ENCODE peak calls at places on chromosomes 11 and 22, in five cellular contexts. S is B cell; P is LNCaP clone FGC; J is fibroblast of pulmonary artery; V is CD8-positive, alpha-beta T cell. G is an unnamed sample.

GRCh38 chr22:36365020-36365411 is 22.8 kb downstream of the MYH9 start:
- DNase-seq in S (peak; percentile 77), P (no peak), J (peak; percentile 97), V (peak; percentile 76), G (peak; percentile 76)

GRCh38 chr11:68364581-68364980 is 52.2 kb downstream of the LRP5 start:
- DNase-seq in S (no peak), P (no peak), J (no peak), V (no peak), G (no peak)

GRCh38 chr11:14645247-14645912 is 1.8 kb downstream of the PDE3B start:
- DNase-seq in S (no peak), P (no peak), J (peak; percentile 20), V (no peak), G (no peak)

GRCh38 chr11:95499516-95500135 is 268.6 kb upstream of the SESN3 start:
- DNase-seq in S (no peak), P (no peak), J (peak; percentile 12), V (no peak), G (no peak)

GRCh38 chr11:17743808-17744119 is 9.2 kb downstream of the KCNC1 start:
- DNase-seq in S (no peak), P (no peak), J (peak; percentile 9), V (no peak), G (no peak)

GRCh38 chr11:35085766-35086165 is 53.2 kb upstream of the CD44 start:
- DNase-seq in S (no peak), P (no peak), J (peak; percentile 56), V (no peak), G (no peak)

GRCh38 chr11:131534611-131535010 is 164.2 kb downstream of the NTM start:
- DNase-seq in S (no peak), P (no peak), J (no peak), V (no peak), G (no peak)

GRCh38 chr22:46047841-46048595 is 71.1 kb upstream of the WNT7B start:
- DNase-seq in S (no peak), P (no peak), J (no peak), V (no peak), G (no peak)

GRCh38 chr11:130452941-130453340 is 4.5 kb downstream of the ADAMTS15 start:
- DNase-seq in S (no peak), P (no peak), J (no peak), V (no peak), G (no peak)

GRCh38 chr11:121881806-121882205 is 234.2 kb downstream of the BLID start:
- DNase-seq in S (no peak), P (no peak), J (peak; percentile 43), V (no peak), G (no peak)

GRCh38 chr22:44204937-44205712 is 24.4 kb downstream of the PARVG start:
- DNase-seq in S (peak; percentile 71), P (no peak), J (no peak), V (no peak), G (no peak)

GRCh38 chr11:8268530-8269461 is 5.1 kb upstream of the LMO1 start:
- DNase-seq in S (peak; percentile 11), P (no peak), J (no peak), V (no peak), G (no peak)

GRCh38 chr22:38109391-38110000 is 988 bp downstream of the BAIAP2L2 start:
- DNase-seq in S (no peak), P (no peak), J (no peak), V (no peak), G (no peak)

GRCh38 chr11:32334822-32335221 is 100.5 kb downstream of the WT1 start:
- DNase-seq in S (no peak), P (no peak), J (no peak), V (no peak), G (no peak)
- TF ChIP-seq CTCF in S (no peak), P (no peak), J (peak; percentile 17), V (no peak), G (no peak)

GRCh38 chr22:50277761-50278160 is 7.6 kb upstream of the MAPK11 start:
- DNase-seq in S (no peak), P (no peak), J (no peak), V (no peak), G (no peak)

GRCh38 chr22:50275181-50276055 is 5.2 kb upstream of the MAPK11 start:
- DNase-seq in S (no peak), P (no peak), J (no peak), V (no peak), G (no peak)

GRCh38 chr22:50274311-50274710 is 4.1 kb upstream of the MAPK11 start:
- DNase-seq in S (peak; percentile 58), P (no peak), J (peak; percentile 67), V (no peak), G (peak; percentile 22)

GRCh38 chr22:50278461-50278860 is 8.3 kb upstream of the MAPK11 start:
- DNase-seq in S (no peak), P (no peak), J (no peak), V (no peak), G (no peak)

DNA sequence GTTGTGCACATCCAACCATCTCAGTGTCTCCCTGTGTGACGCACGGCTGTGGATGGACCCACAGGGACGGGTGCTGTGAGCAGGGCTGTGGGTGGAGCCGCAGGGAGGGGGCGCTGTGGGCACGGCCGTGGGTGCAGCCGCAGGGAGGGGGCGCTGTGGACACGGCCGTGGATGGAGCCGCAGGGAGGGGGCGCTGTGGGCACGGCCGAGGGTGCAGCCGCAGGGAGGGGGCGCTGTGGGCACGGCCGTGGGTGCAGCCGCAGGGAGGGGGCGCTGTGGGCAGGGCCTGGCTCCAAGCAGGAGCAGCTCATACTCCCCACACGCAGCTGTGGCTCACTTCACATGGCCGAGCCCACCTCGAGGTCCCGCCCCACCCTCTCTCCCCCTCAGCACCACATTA is 6.0 kb upstream of the MAPK11 start:
- DNase-seq in S (no peak), P (no peak), J (peak; percentile 67), V (no peak), G (peak; percentile 11)
- TF ChIP-seq CTCF in S (peak; percentile 64), P (peak; percentile 60), J (no peak), V (peak; percentile 41), G (no peak)

DNA sequence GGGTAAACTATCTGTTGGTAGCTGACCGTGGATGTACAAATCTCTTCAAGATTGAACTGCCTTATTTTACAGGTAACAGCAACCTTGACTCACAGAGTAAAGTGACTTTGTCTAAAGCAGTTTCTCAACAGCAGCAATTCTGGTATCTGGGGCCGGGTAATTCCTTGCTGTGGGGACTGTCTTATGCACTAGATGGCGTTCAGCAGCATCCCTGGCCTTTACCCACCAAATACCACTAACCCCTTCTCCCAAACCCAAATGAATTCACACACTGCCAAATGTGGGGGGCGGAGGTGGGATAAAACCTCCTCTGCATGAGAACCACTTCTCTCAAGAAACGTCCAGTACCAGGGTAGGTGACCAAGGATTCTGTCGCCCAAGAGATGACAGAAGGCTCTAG is 1.7 kb upstream of the INCENP start:
- DNase-seq in S (no peak), P (no peak), J (peak; percentile 22), V (no peak), G (no peak)
- TF ChIP-seq CTCF in S (no peak), P (no peak), J (peak; percentile 34), V (no peak), G (no peak)

GRCh38 chr11:101880208-101880607 is 34.6 kb upstream of the CEP126 start:
- DNase-seq in S (no peak), P (peak; percentile 30), J (peak; percentile 86), V (no peak), G (no peak)
- TF ChIP-seq CTCF in S (peak; percentile 33), P (peak; percentile 37), J (peak; percentile 65), V (no peak), G (no peak)

GRCh38 chr22:18970180-18970947 is 34.3 kb upstream of the PRODH start:
- DNase-seq in S (no peak), P (no peak), J (no peak), V (no peak), G (no peak)
- TF ChIP-seq CTCF in S (no peak), P (no peak), J (no peak), V (no peak), G (no peak)

GRCh38 chr11:81705283-81705682 is 1028.4 kb downstream of the FAM181B start:
- DNase-seq in S (no peak), P (no peak), J (no peak), V (no peak), G (no peak)

DNA sequence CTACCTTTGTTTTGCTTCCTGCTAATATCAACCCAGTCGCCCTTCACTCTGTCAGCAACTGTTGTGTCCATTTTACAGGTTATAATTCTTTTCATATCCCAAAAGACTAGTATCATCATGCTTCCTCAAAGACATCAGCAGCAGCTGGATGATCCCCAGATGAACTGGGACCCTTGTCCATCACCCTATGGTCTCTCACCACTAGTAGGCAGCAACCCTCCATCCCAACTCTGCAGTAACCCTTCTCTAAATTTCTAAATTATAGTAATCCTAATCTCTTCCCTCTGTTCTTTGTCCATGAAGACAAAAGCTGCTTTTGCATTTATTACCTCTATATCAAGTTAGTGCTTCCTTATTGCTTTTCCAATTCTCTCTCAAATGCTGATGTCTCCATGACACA is 1025.8 kb downstream of the FAM181B start:
- DNase-seq in S (no peak), P (no peak), J (no peak), V (no peak), G (no peak)
- TF ChIP-seq CTCF in S (peak; percentile 13), P (peak; percentile 16), J (no peak), V (no peak), G (no peak)

GRCh38 chr11:77559686-77560425 is 29.9 kb upstream of the AQP11 start:
- DNase-seq in S (no peak), P (no peak), J (peak; percentile 51), V (no peak), G (no peak)

GRCh38 chr11:77560605-77561004 is 29.1 kb upstream of the AQP11 start:
- DNase-seq in S (no peak), P (no peak), J (no peak), V (no peak), G (no peak)

GRCh38 chr11:77558380-77558779 is 31.4 kb upstream of the AQP11 start:
- DNase-seq in S (no peak), P (no peak), J (no peak), V (no peak), G (no peak)

GRCh38 chr11:77561257-77561656 is 28.5 kb upstream of the AQP11 start:
- DNase-seq in S (no peak), P (no peak), J (no peak), V (no peak), G (no peak)

GRCh38 chr11:77557553-77557952 is 32.2 kb upstream of the AQP11 start:
- DNase-seq in S (no peak), P (no peak), J (peak; percentile 18), V (no peak), G (no peak)
- TF ChIP-seq CTCF in S (no peak), P (peak; percentile 74), J (peak; percentile 13), V (no peak), G (no peak)

G was measured in CD4-positive, alpha-beta T cell.